ENCODE peak calls at places on chromosome 11, in four cellular contexts. One of them, this sample, is unnamed.

GRCh38 chr11:63567044-63567840 is 4.1 kb upstream of the PLAAT2 start:
- DNase-seq in GM23248: peak; percentile 90
- DNase-seq in neural progenitor cell: no peak
- DNase-seq in AG10803: peak; percentile 49
- DNase-seq in this sample: peak; percentile 53

GRCh38 chr11:59545179-59546020 is 34.1 kb downstream of the OR4D9 start:
- DNase-seq in GM23248: no peak
- DNase-seq in neural progenitor cell: no peak
- DNase-seq in AG10803: no peak
- DNase-seq in this sample: peak; percentile 26

GRCh38 chr11:7677071-7677470 is 3.8 kb upstream of the CYB5R2 start:
- DNase-seq in GM23248: peak; percentile 70
- DNase-seq in neural progenitor cell: no peak
- DNase-seq in AG10803: no peak
- DNase-seq in this sample: peak; percentile 37

GRCh38 chr11:68528630-68529029 is 68.1 kb downstream of the PPP6R3 start:
- DNase-seq in GM23248: no peak
- DNase-seq in neural progenitor cell: no peak
- DNase-seq in AG10803: no peak
- DNase-seq in this sample: no peak

GRCh38 chr11:45178890-45179663 is 32.6 kb downstream of the PRDM11 start:
- DNase-seq in GM23248: peak; percentile 41
- DNase-seq in neural progenitor cell: no peak
- DNase-seq in AG10803: peak; percentile 13
- DNase-seq in this sample: no peak

GRCh38 chr11:134727204-134727603 is 315.2 kb upstream of the B3GAT1 start:
- DNase-seq in GM23248: no peak
- DNase-seq in neural progenitor cell: no peak
- DNase-seq in AG10803: no peak
- DNase-seq in this sample: no peak

GRCh38 chr11:2661173-2662023 is 38.4 kb downstream of the KCNQ1OT1 start:
- DNase-seq in GM23248: no peak
- DNase-seq in neural progenitor cell: no peak
- DNase-seq in AG10803: no peak
- DNase-seq in this sample: no peak

GRCh38 chr11:74543991-74544390 is 48.4 kb upstream of the POLD3 start:
- DNase-seq in GM23248: no peak
- DNase-seq in neural progenitor cell: no peak
- DNase-seq in AG10803: no peak
- DNase-seq in this sample: no peak

GRCh38 chr11:113104390-113105251 is 143.4 kb downstream of the NCAM1 start:
- DNase-seq in GM23248: no peak
- DNase-seq in neural progenitor cell: peak; percentile 52
- DNase-seq in AG10803: no peak
- DNase-seq in this sample: no peak

GRCh38 chr11:61869636-61870428 is 21.5 kb downstream of the FADS3 start:
- DNase-seq in GM23248: no peak
- DNase-seq in neural progenitor cell: peak; percentile 28
- DNase-seq in AG10803: no peak
- DNase-seq in this sample: no peak

GRCh38 chr11:86942212-86942611 is 13.0 kb downstream of the FZD4 start:
- DNase-seq in GM23248: peak; percentile 36
- DNase-seq in neural progenitor cell: no peak
- DNase-seq in AG10803: no peak
- DNase-seq in this sample: no peak

GRCh38 chr11:27672836-27673464 is 27.3 kb downstream of the BDNF start:
- DNase-seq in GM23248: peak; percentile 72
- DNase-seq in neural progenitor cell: no peak
- DNase-seq in AG10803: peak; percentile 50
- DNase-seq in this sample: no peak

GRCh38 chr11:19084661-19085315 is 24.3 kb upstream of the MRGPRX2 start:
- DNase-seq in GM23248: peak; percentile 48
- DNase-seq in neural progenitor cell: no peak
- DNase-seq in AG10803: peak; percentile 46
- DNase-seq in this sample: no peak

GRCh38 chr11:93510196-93510898 is 32.8 kb downstream of the SMCO4 start:
- DNase-seq in GM23248: no peak
- DNase-seq in neural progenitor cell: no peak
- DNase-seq in AG10803: peak; percentile 19
- DNase-seq in this sample: no peak

GRCh38 chr11:79018371-79018849 is 422.4 kb downstream of the TENM4 start:
- DNase-seq in GM23248: peak; percentile 80
- DNase-seq in neural progenitor cell: no peak
- DNase-seq in AG10803: peak; percentile 72
- DNase-seq in this sample: peak; percentile 28

GRCh38 chr11:19849947-19850593 is 137.4 kb downstream of the NAV2 start:
- DNase-seq in GM23248: peak; percentile 35
- DNase-seq in neural progenitor cell: no peak
- DNase-seq in AG10803: peak; percentile 23
- DNase-seq in this sample: no peak

GRCh38 chr11:130427049-130427388 is 1.4 kb downstream of the ADAMTS8 start:
- DNase-seq in GM23248: no peak
- DNase-seq in neural progenitor cell: no peak
- DNase-seq in AG10803: no peak
- DNase-seq in this sample: no peak

GRCh38 chr11:74871037-74871436 is 77.9 kb downstream of the XRRA1 start:
- DNase-seq in GM23248: no peak
- DNase-seq in neural progenitor cell: no peak
- DNase-seq in AG10803: no peak
- DNase-seq in this sample: no peak

GRCh38 chr11:122140535-122140934 is 24.5 kb upstream of the BLID start:
- DNase-seq in GM23248: peak; percentile 83
- DNase-seq in neural progenitor cell: no peak
- DNase-seq in AG10803: peak; percentile 87
- DNase-seq in this sample: peak; percentile 50

GRCh38 chr11:71451596-71452353 is 1.2 kb upstream of the NADSYN1 start:
- DNase-seq in GM23248: no peak
- DNase-seq in neural progenitor cell: peak; percentile 44
- DNase-seq in AG10803: no peak
- DNase-seq in this sample: no peak
- H3K4me3 ChIP-seq in GM23248: peak overlapping the region; percentile 97
- H3K4me3 ChIP-seq in neural progenitor cell: peak overlapping the region; percentile 89
- H3K4me3 ChIP-seq in AG10803: peak overlapping the region; percentile 78
- H3K4me3 ChIP-seq in this sample: no peak overlapping the region

GRCh38 chr11:83079820-83080219 is 8.1 kb upstream of the RAB30 start:
- DNase-seq in GM23248: no peak
- DNase-seq in neural progenitor cell: no peak
- DNase-seq in AG10803: no peak
- DNase-seq in this sample: no peak

GRCh38 chr11:83073248-83073647 is 1.6 kb upstream of the RAB30 start:
- DNase-seq in GM23248: no peak
- DNase-seq in neural progenitor cell: no peak
- DNase-seq in AG10803: no peak
- DNase-seq in this sample: no peak

GRCh38 chr11:83072689-83073242 is 1.1 kb upstream of the RAB30 start:
- DNase-seq in GM23248: peak; percentile 26
- DNase-seq in neural progenitor cell: peak; percentile 11
- DNase-seq in AG10803: no peak
- DNase-seq in this sample: no peak

GRCh38 chr11:83073884-83074283 is 2.2 kb upstream of the RAB30 start:
- DNase-seq in GM23248: no peak
- DNase-seq in neural progenitor cell: no peak
- DNase-seq in AG10803: no peak
- DNase-seq in this sample: no peak

GRCh38 chr11:83078269-83078668 is 6.6 kb upstream of the RAB30 start:
- DNase-seq in GM23248: no peak
- DNase-seq in neural progenitor cell: no peak
- DNase-seq in AG10803: no peak
- DNase-seq in this sample: no peak
- H3K4me3 ChIP-seq in GM23248: no peak overlapping the region
- H3K4me3 ChIP-seq in neural progenitor cell: no peak overlapping the region
- H3K4me3 ChIP-seq in AG10803: no peak overlapping the region
- H3K4me3 ChIP-seq in this sample: no peak overlapping the region

GRCh38 chr11:92225563-92226308 is 1.1 kb downstream of the FAT3 start:
- DNase-seq in GM23248: peak; percentile 34
- DNase-seq in neural progenitor cell: peak; percentile 77
- DNase-seq in AG10803: peak; percentile 16
- DNase-seq in this sample: no peak
- H3K4me3 ChIP-seq in GM23248: peak overlapping the region; percentile 71
- H3K4me3 ChIP-seq in neural progenitor cell: peak overlapping the region; percentile 63
- H3K4me3 ChIP-seq in AG10803: peak overlapping the region; percentile 65
- H3K4me3 ChIP-seq in this sample: no peak overlapping the region

DNA sequence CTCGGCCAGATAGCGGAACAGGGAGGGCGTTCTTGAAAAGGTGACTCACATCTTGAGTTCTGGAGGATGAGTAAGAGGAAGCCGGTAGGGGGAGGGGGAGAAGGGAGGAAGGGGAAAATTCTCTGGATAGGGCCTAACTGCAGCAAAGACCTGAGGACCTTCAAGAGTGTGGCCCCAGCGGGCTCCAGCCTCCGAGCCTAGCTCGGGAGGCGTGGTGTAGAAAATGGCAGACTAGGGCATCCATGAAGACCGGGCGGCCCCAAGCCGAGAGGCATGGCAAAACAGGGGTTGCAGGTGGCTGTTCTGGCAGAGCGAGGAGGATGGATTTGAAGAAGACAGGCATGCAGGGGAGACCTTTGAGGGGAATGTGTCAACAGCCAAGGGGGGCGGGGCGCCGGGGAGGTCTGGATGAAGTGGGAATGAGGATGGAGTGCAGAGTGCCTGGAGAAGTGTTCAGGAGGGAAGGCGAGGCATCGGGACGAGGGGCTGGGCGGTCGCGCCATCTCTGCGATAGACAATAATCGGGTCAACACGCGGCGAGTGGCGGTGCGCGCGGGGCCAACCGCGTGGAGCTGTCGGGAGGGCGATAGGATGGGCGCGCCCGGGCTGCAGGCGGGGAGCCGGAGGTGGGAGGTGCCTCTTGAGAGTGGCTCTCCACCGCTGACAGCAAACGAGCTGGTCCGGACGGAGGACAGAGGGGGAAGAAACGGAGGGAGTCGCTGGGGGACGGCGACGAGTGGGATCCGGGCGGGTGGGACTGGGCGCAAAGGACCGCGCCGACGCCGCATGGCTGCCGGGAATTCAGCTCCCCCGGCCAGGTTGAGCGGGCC is 40.0 kb upstream of the CREB3L1 start:
- DNase-seq in GM23248: peak; percentile 94
- DNase-seq in neural progenitor cell: peak; percentile 70
- DNase-seq in AG10803: peak; percentile 80
- DNase-seq in this sample: peak; percentile 79
- H3K4me3 ChIP-seq in GM23248: peak overlapping the region; percentile 73
- H3K4me3 ChIP-seq in neural progenitor cell: peak overlapping the region; percentile 48
- H3K4me3 ChIP-seq in AG10803: peak overlapping the region; percentile 54
- H3K4me3 ChIP-seq in this sample: peak overlapping the region; percentile 45

GRCh38 chr11:65867284-65868071 is 5.1 kb downstream of the EFEMP2 start:
- DNase-seq in GM23248: no peak
- DNase-seq in neural progenitor cell: peak; percentile 63
- DNase-seq in AG10803: no peak
- DNase-seq in this sample: no peak
- H3K4me3 ChIP-seq in GM23248: no peak overlapping the region
- H3K4me3 ChIP-seq in neural progenitor cell: peak overlapping the region; percentile 54
- H3K4me3 ChIP-seq in AG10803: no peak overlapping the region
- H3K4me3 ChIP-seq in this sample: no peak overlapping the region

DNA sequence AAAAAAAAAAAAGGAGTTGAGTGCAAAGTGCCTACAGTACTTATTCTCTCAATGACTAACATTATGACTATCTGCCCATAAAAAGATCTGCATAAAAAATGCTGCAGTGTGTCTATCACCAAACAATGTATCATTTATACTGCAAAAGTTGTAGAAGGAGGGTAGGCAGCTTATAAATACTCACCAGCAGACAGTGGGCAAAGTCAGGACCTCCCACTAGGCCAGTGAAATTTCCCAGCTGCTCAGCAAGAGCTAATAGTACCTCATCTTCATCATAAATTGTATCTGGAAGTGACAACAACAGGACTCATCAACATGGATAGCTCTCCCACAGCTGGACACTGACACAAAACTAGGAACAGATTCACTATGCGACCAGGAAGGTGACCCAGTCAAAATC is 1.6 kb downstream of the PPP2R1B start:
- DNase-seq in GM23248: peak; percentile 61
- DNase-seq in neural progenitor cell: no peak
- DNase-seq in AG10803: peak; percentile 28
- DNase-seq in this sample: no peak
- H3K4me3 ChIP-seq in GM23248: peak overlapping the region; percentile 78
- H3K4me3 ChIP-seq in neural progenitor cell: peak overlapping the region; percentile 92
- H3K4me3 ChIP-seq in AG10803: peak overlapping the region; percentile 89
- H3K4me3 ChIP-seq in this sample: peak overlapping the region; percentile 95

GRCh38 chr11:118415051-118415738 is 13.8 kb downstream of the ATP5MG start:
- DNase-seq in GM23248: no peak
- DNase-seq in neural progenitor cell: no peak
- DNase-seq in AG10803: no peak
- DNase-seq in this sample: no peak
- H3K4me3 ChIP-seq in GM23248: no peak overlapping the region
- H3K4me3 ChIP-seq in neural progenitor cell: no peak overlapping the region
- H3K4me3 ChIP-seq in AG10803: no peak overlapping the region
- H3K4me3 ChIP-seq in this sample: no peak overlapping the region

GRCh38 chr11:83118814-83119213 is 38.1 kb upstream of the PCF11 start:
- DNase-seq in GM23248: no peak
- DNase-seq in neural progenitor cell: no peak
- DNase-seq in AG10803: no peak
- DNase-seq in this sample: no peak

GRCh38 chr11:83115551-83115950 is 41.4 kb upstream of the PCF11 start:
- DNase-seq in GM23248: no peak
- DNase-seq in neural progenitor cell: peak; percentile 8
- DNase-seq in AG10803: no peak
- DNase-seq in this sample: no peak

GRCh38 chr11:83112886-83113285 is 41.2 kb upstream of the RAB30 start:
- DNase-seq in GM23248: no peak
- DNase-seq in neural progenitor cell: no peak
- DNase-seq in AG10803: peak; percentile 22
- DNase-seq in this sample: no peak

GRCh38 chr11:83119216-83119615 is 37.7 kb upstream of the PCF11 start:
- DNase-seq in GM23248: no peak
- DNase-seq in neural progenitor cell: no peak
- DNase-seq in AG10803: no peak
- DNase-seq in this sample: no peak

DNA sequence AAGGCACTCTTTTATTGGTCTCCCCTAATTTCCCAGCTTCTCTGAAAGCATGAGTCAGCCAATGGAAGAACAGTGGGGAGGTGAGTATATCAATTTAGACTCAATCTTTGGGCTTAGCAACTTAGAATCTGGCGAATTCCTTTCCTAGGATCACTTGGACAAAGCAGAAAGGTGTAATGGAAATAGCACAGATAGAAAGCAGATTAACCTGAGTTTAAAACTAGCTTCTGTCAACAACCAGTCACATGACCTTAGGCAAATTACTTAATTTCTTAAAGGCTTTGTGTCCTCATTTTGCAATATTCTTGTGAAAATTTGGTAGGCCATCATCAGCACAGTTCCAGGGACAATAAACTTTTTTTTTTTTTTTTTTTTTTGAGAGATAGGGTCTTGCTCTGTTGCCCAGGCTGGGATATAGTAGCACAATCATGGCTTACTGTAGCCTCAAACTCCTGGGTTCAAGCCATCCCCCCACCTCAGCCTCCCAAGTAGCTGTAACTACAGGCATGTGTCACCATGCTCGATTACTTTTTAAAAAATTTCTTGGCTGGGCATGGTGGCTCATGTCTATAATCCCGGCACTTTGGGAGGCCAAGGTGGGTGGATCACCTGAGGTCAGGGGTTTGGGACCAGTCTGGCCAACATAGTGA is 40.8 kb upstream of the PCF11 start:
- DNase-seq in GM23248: no peak
- DNase-seq in neural progenitor cell: no peak
- DNase-seq in AG10803: no peak
- DNase-seq in this sample: no peak
- H3K4me3 ChIP-seq in GM23248: no peak overlapping the region
- H3K4me3 ChIP-seq in neural progenitor cell: no peak overlapping the region
- H3K4me3 ChIP-seq in AG10803: no peak overlapping the region
- H3K4me3 ChIP-seq in this sample: no peak overlapping the region